ENCODE peak calls at places on chromosomes 12 and 14, in seven cellular contexts. I, M, Z, O, P, D and X are unnamed samples.
A peak's percentile ranks its signal among the peaks of the same experiment; 100 is the strongest.

GRCh38 chr12:1795221-1795784 is 25.1 kb upstream of the LRTM2 start:
- DNase-seq in I (no peak), M (no peak), Z (no peak), O (peak; percentile 52), P (no peak), D (no peak), X (no peak)

GRCh38 chr14:77076118-77076631 is 21.9 kb upstream of the CIPC start:
- DNase-seq in I (no peak), M (no peak), Z (no peak), O (no peak), P (no peak), D (no peak), X (peak; percentile 73)

GRCh38 chr12:5043589-5044419 is at the start of gene KCNA5:
- DNase-seq in I (peak; percentile 12), M (no peak), Z (no peak), O (peak; percentile 78), P (no peak), D (no peak), X (no peak)

GRCh38 chr12:6367065-6367968 is 8.0 kb downstream of the SCNN1A start:
- DNase-seq in I (no peak), M (peak; percentile 36), Z (peak; percentile 43), O (no peak), P (no peak), D (peak; percentile 28), X (peak; percentile 74)

GRCh38 chr14:65299837-65300236 is 112.7 kb upstream of the FUT8 start:
- DNase-seq in I (peak; percentile 49), M (no peak), Z (no peak), O (no peak), P (no peak), D (no peak), X (no peak)

GRCh38 chr12:7142057-7142644 is 12.0 kb downstream of the CLSTN3 start:
- DNase-seq in I (peak; percentile 43), M (peak; percentile 58), Z (no peak), O (peak; percentile 81), P (no peak), D (peak; percentile 39), X (peak; percentile 70)

GRCh38 chr14:74569826-74570591 is 42.0 kb downstream of the LTBP2 start:
- DNase-seq in I (no peak), M (peak; percentile 83), Z (no peak), O (no peak), P (no peak), D (peak; percentile 21), X (peak; percentile 32)

GRCh38 chr14:51070732-51071131 is 24.2 kb downstream of the TRIM9 start:
- DNase-seq in I (no peak), M (no peak), Z (no peak), O (no peak), P (no peak), D (peak; percentile 2), X (no peak)

GRCh38 chr12:16593546-16593945 is 12.4 kb downstream of the LMO3 start:
- DNase-seq in I (no peak), M (no peak), Z (no peak), O (no peak), P (no peak), D (no peak), X (no peak)

GRCh38 chr14:34081126-34081575 is 130.3 kb upstream of the EGLN3 start:
- DNase-seq in I (no peak), M (peak; percentile 21), Z (peak; percentile 49), O (no peak), P (peak; percentile 85), D (no peak), X (peak; percentile 65)

GRCh38 chr12:94174576-94174975 is 26.2 kb downstream of the PLXNC1 start:
- DNase-seq in I (no peak), M (no peak), Z (no peak), O (no peak), P (no peak), D (no peak), X (no peak)

GRCh38 chr14:58638231-58639205 is 756 bp downstream of the DACT1 start:
- DNase-seq in I (peak; percentile 14), M (peak; percentile 49), Z (no peak), O (peak; percentile 47), P (peak; percentile 31), D (peak; percentile 30), X (peak; percentile 45)

GRCh38 chr12:100401660-100402059 is 44.8 kb downstream of the SLC17A8 start:
- DNase-seq in I (no peak), M (peak; percentile 76), Z (peak; percentile 2), O (no peak), P (peak; percentile 69), D (peak; percentile 31), X (peak; percentile 76)

GRCh38 chr12:26271889-26272492 is 76.6 kb downstream of the SSPN start:
- DNase-seq in I (peak; percentile 62), M (peak; percentile 68), Z (peak; percentile 65), O (no peak), P (peak; percentile 92), D (peak; percentile 96), X (peak; percentile 97)

GRCh38 chr14:65286443-65286842 is 126.1 kb upstream of the FUT8 start:
- DNase-seq in I (no peak), M (peak; percentile 65), Z (no peak), O (no peak), P (no peak), D (no peak), X (no peak)

GRCh38 chr12:43835656-43836454 is at the start of gene TMEM117:
- DNase-seq in I (peak; percentile 77), M (peak; percentile 52), Z (no peak), O (peak; percentile 69), P (peak; percentile 38), D (peak; percentile 43), X (peak; percentile 38)

GRCh38 chr14:68789798-68790655 is 2.8 kb downstream of the ZFP36L1 start:
- DNase-seq in I (peak; percentile 56), M (no peak), Z (no peak), O (no peak), P (no peak), D (no peak), X (no peak)
- TF ChIP-seq CTCF in I (no peak), M (peak; percentile 9), Z (no peak), O (no peak), P (no peak), D (no peak), X (peak; percentile 1)

GRCh38 chr12:74903522-74903921 is 306.1 kb downstream of the KCNC2 start:
- DNase-seq in I (no peak), M (peak; percentile 35), Z (no peak), O (peak; percentile 66), P (peak; percentile 2), D (no peak), X (no peak)
- TF ChIP-seq CTCF in I (no peak), M (peak; percentile 58), Z (peak; percentile 23), O (peak; percentile 79), P (peak; percentile 19), D (peak; percentile 8), X (peak; percentile 30)

GRCh38 chr14:105201156-105201927 is 20.2 kb upstream of the NUDT14 start:
- DNase-seq in I (peak; percentile 24), M (no peak), Z (no peak), O (no peak), P (no peak), D (no peak), X (no peak)
- TF ChIP-seq CTCF in I (no peak), M (peak; percentile 50), Z (no peak), O (peak; percentile 52), P (no peak), D (no peak), X (peak; percentile 16)

GRCh38 chr14:23729720-23730387 is 93.7 kb downstream of the DHRS2 start:
- DNase-seq in I (no peak), M (no peak), Z (no peak), O (no peak), P (no peak), D (no peak), X (no peak)

GRCh38 chr14:23728791-23729190 is 92.6 kb downstream of the DHRS2 start:
- DNase-seq in I (no peak), M (no peak), Z (no peak), O (no peak), P (no peak), D (no peak), X (no peak)

GRCh38 chr14:23725980-23726746 is 90.0 kb downstream of the DHRS2 start:
- DNase-seq in I (no peak), M (peak; percentile 7), Z (no peak), O (no peak), P (no peak), D (no peak), X (no peak)

GRCh38 chr14:23725528-23725927 is 89.4 kb downstream of the DHRS2 start:
- DNase-seq in I (no peak), M (no peak), Z (no peak), O (no peak), P (no peak), D (no peak), X (no peak)

GRCh38 chr14:23727566-23728335 is 91.6 kb downstream of the DHRS2 start:
- DNase-seq in I (peak; percentile 21), M (peak; percentile 77), Z (peak; percentile 4), O (peak; percentile 56), P (peak; percentile 8), D (peak; percentile 26), X (peak; percentile 56)
- TF ChIP-seq CTCF in I (peak; percentile 24), M (peak; percentile 72), Z (peak; percentile 26), O (peak; percentile 59), P (peak; percentile 23), D (peak; percentile 41), X (peak; percentile 60)

DNA sequence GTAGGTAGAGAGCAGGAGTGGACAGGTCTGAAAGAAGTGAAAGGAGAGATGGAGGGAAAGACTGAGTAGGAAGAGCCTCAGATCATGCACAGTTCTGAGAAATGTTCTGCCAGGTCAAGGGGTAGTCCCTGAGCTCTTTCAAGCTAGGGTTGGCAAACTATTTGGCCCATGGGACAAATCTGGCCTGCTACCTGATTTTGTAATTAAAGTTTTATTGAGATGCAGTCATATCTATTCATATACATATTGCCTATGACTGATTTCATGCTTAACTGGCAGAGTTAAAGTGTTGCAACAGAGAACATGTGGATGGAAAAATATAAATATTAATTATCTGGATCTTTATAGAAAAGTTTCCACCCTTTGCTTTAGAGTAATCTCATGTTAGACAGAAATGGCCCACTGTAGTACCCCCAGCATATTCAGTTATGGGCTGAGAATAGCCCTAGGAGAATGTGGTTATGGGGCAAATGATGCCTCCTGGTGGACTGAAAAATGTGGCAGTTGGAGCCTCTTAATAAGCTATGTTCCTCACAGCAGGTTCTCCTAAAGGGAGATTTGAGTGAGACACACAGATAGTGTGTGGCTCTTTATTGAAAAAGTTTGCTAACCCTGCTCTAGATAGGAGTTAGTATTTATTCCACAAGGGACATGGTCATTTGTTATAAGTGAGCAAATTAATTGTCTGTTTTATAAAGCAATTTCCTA is 476.9 kb downstream of the LRIG3 start:
- DNase-seq in I (no peak), M (peak; percentile 59), Z (no peak), O (peak; percentile 45), P (no peak), D (peak; percentile 13), X (peak; percentile 71)
- TF ChIP-seq CTCF in I (no peak), M (peak; percentile 72), Z (peak; percentile 46), O (peak; percentile 79), P (peak; percentile 32), D (peak; percentile 44), X (peak; percentile 79)